ENCODE peak calls at places on chromosome 9, in six cellular contexts. One of them, this sample, is unnamed.

GRCh38 chr9:135920973-135921585 is 13.7 kb upstream of the CAMSAP1 start:
- DNase-seq in uterus: no peak
- DNase-seq in MCF 10A: no peak
- DNase-seq in choroid plexus epithelial cell: no peak
- DNase-seq in astrocyte: no peak
- DNase-seq in WTC11: no peak
- DNase-seq in this sample: no peak

GRCh38 chr9:109972026-109973005 is 192.3 kb downstream of the PALM2AKAP2 start:
- DNase-seq in uterus: no peak
- DNase-seq in MCF 10A: no peak
- DNase-seq in choroid plexus epithelial cell: no peak
- DNase-seq in astrocyte: no peak
- DNase-seq in WTC11: no peak
- DNase-seq in this sample: peak

GRCh38 chr9:114561771-114562170 is 25.8 kb upstream of the ATP6V1G1 start:
- DNase-seq in uterus: no peak
- DNase-seq in MCF 10A: no peak
- DNase-seq in choroid plexus epithelial cell: no peak
- DNase-seq in astrocyte: no peak
- DNase-seq in WTC11: no peak
- DNase-seq in this sample: no peak

GRCh38 chr9:123657099-123657498 is 272.8 kb downstream of the DENND1A start:
- DNase-seq in uterus: no peak
- DNase-seq in MCF 10A: no peak
- DNase-seq in choroid plexus epithelial cell: no peak
- DNase-seq in astrocyte: no peak
- DNase-seq in WTC11: no peak
- DNase-seq in this sample: no peak

GRCh38 chr9:86500031-86500430 is 145.8 kb upstream of the TUT7 start:
- DNase-seq in uterus: no peak
- DNase-seq in MCF 10A: no peak
- DNase-seq in choroid plexus epithelial cell: peak
- DNase-seq in astrocyte: no peak
- DNase-seq in WTC11: no peak
- DNase-seq in this sample: no peak

GRCh38 chr9:106228861-106229260 is 534.5 kb downstream of the TMEM38B start:
- DNase-seq in uterus: no peak
- DNase-seq in MCF 10A: no peak
- DNase-seq in choroid plexus epithelial cell: no peak
- DNase-seq in astrocyte: no peak
- DNase-seq in WTC11: no peak
- DNase-seq in this sample: no peak

GRCh38 chr9:126219717-126220116 is 106.9 kb upstream of the MVB12B start:
- DNase-seq in uterus: no peak
- DNase-seq in MCF 10A: no peak
- DNase-seq in choroid plexus epithelial cell: no peak
- DNase-seq in astrocyte: no peak
- DNase-seq in WTC11: peak
- DNase-seq in this sample: no peak

GRCh38 chr9:135929656-135930445 is 22.5 kb upstream of the CAMSAP1 start:
- DNase-seq in uterus: no peak
- DNase-seq in MCF 10A: no peak
- DNase-seq in choroid plexus epithelial cell: no peak
- DNase-seq in astrocyte: no peak
- DNase-seq in WTC11: no peak
- DNase-seq in this sample: no peak

GRCh38 chr9:36992501-36993316 is 41.4 kb downstream of the PAX5 start:
- DNase-seq in uterus: no peak
- DNase-seq in MCF 10A: no peak
- DNase-seq in choroid plexus epithelial cell: no peak
- DNase-seq in astrocyte: no peak
- DNase-seq in WTC11: no peak
- DNase-seq in this sample: no peak

GRCh38 chr9:12224449-12224848 is 468.7 kb upstream of the TYRP1 start:
- DNase-seq in uterus: no peak
- DNase-seq in MCF 10A: no peak
- DNase-seq in choroid plexus epithelial cell: no peak
- DNase-seq in astrocyte: no peak
- DNase-seq in WTC11: no peak
- DNase-seq in this sample: no peak

GRCh38 chr9:18629136-18629535 is 155.2 kb downstream of the ADAMTSL1 start:
- DNase-seq in uterus: no peak
- DNase-seq in MCF 10A: no peak
- DNase-seq in choroid plexus epithelial cell: no peak
- DNase-seq in astrocyte: peak
- DNase-seq in WTC11: no peak
- DNase-seq in this sample: no peak

GRCh38 chr9:19200234-19200633 is 30.3 kb upstream of the DENND4C start:
- DNase-seq in uterus: peak
- DNase-seq in MCF 10A: no peak
- DNase-seq in choroid plexus epithelial cell: no peak
- DNase-seq in astrocyte: no peak
- DNase-seq in WTC11: no peak
- DNase-seq in this sample: no peak

GRCh38 chr9:110995511-110996340 is 42.5 kb downstream of the LPAR1 start:
- DNase-seq in uterus: no peak
- DNase-seq in MCF 10A: no peak
- DNase-seq in choroid plexus epithelial cell: peak
- DNase-seq in astrocyte: peak
- DNase-seq in WTC11: no peak
- DNase-seq in this sample: no peak

GRCh38 chr9:83420486-83420885 is 117.7 kb downstream of the FRMD3 start:
- DNase-seq in uterus: no peak
- DNase-seq in MCF 10A: no peak
- DNase-seq in choroid plexus epithelial cell: no peak
- DNase-seq in astrocyte: no peak
- DNase-seq in WTC11: no peak
- DNase-seq in this sample: no peak

GRCh38 chr9:106376689-106377088 is 486.3 kb upstream of the ZNF462 start:
- DNase-seq in uterus: no peak
- DNase-seq in MCF 10A: peak
- DNase-seq in choroid plexus epithelial cell: no peak
- DNase-seq in astrocyte: peak
- DNase-seq in WTC11: no peak
- DNase-seq in this sample: no peak

GRCh38 chr9:74036549-74037231 is 460.4 kb upstream of the RORB start:
- DNase-seq in uterus: no peak
- DNase-seq in MCF 10A: no peak
- DNase-seq in choroid plexus epithelial cell: no peak
- DNase-seq in astrocyte: peak
- DNase-seq in WTC11: no peak
- DNase-seq in this sample: no peak

GRCh38 chr9:135586601-135587109 is 25.1 kb downstream of the PAEP start:
- DNase-seq in uterus: no peak
- DNase-seq in MCF 10A: no peak
- DNase-seq in choroid plexus epithelial cell: no peak
- DNase-seq in astrocyte: no peak
- DNase-seq in WTC11: no peak
- DNase-seq in this sample: no peak

GRCh38 chr9:36023260-36024048 is 13.3 kb upstream of the RECK start:
- DNase-seq in uterus: peak
- DNase-seq in MCF 10A: peak
- DNase-seq in choroid plexus epithelial cell: peak
- DNase-seq in astrocyte: peak
- DNase-seq in WTC11: peak
- DNase-seq in this sample: peak

GRCh38 chr9:113492343-113493079 is 29.0 kb downstream of the RGS3 start:
- DNase-seq in uterus: no peak
- DNase-seq in MCF 10A: peak
- DNase-seq in choroid plexus epithelial cell: no peak
- DNase-seq in astrocyte: peak
- DNase-seq in WTC11: no peak
- DNase-seq in this sample: no peak

GRCh38 chr9:119844431-119844830 is 475.2 kb upstream of the BRINP1 start:
- DNase-seq in uterus: no peak
- DNase-seq in MCF 10A: no peak
- DNase-seq in choroid plexus epithelial cell: no peak
- DNase-seq in astrocyte: no peak
- DNase-seq in WTC11: no peak
- DNase-seq in this sample: no peak

GRCh38 chr9:100355561-100355960 is 2.8 kb upstream of the TEX10 start:
- DNase-seq in uterus: no peak
- DNase-seq in MCF 10A: no peak
- DNase-seq in choroid plexus epithelial cell: no peak
- DNase-seq in astrocyte: no peak
- DNase-seq in WTC11: no peak
- DNase-seq in this sample: no peak

GRCh38 chr9:100352201-100352726 is 478 bp downstream of the TEX10 start:
- DNase-seq in uterus: peak
- DNase-seq in MCF 10A: peak
- DNase-seq in choroid plexus epithelial cell: peak
- DNase-seq in astrocyte: peak
- DNase-seq in WTC11: peak
- DNase-seq in this sample: peak

GRCh38 chr9:100352727-100353505 is at the start of gene TEX10:
- DNase-seq in uterus: peak
- DNase-seq in MCF 10A: peak
- DNase-seq in choroid plexus epithelial cell: peak
- DNase-seq in astrocyte: peak
- DNase-seq in WTC11: peak
- DNase-seq in this sample: peak

GRCh38 chr9:100351508-100351907 is 1.2 kb downstream of the TEX10 start:
- DNase-seq in uterus: no peak
- DNase-seq in MCF 10A: no peak
- DNase-seq in choroid plexus epithelial cell: no peak
- DNase-seq in astrocyte: no peak
- DNase-seq in WTC11: no peak
- DNase-seq in this sample: no peak

DNA sequence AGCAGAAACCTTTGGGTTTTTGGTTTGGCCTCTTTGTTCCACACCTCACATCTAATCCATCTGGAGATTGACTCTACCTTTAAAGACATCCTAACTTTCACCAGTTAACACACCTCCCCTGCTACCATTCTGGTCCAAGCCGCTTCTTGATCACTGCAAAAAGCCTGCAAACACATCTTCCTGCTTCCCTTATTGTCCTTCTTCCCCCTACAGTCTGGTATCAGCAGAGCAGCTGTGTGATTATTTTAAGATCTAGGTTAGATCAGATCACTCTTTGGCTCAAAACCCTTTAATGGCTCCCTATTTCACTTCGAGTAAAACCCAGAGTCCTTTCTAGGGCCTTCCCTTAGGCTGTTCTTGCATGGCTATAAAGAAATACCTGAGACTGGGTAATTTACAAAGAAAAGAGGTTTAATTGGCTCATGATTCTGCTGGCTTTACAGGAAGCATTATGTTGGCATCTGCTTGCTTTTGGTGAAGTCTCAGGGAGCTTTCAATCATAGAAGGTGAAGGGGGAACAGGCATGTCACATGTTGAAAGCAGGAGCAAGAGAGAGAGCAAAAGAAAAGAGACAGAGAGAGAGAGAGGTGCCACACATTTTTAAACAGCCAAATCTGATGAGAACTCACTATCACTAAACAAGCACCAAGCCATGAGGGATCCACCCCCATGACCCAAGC is 1.5 kb upstream of the TEX10 start:
- DNase-seq in uterus: no peak
- DNase-seq in MCF 10A: no peak
- DNase-seq in choroid plexus epithelial cell: no peak
- DNase-seq in astrocyte: no peak
- DNase-seq in WTC11: no peak
- DNase-seq in this sample: no peak
- TF ChIP-seq CTCF in uterus: no peak
- TF ChIP-seq CTCF in MCF 10A: no peak
- TF ChIP-seq CTCF in choroid plexus epithelial cell: no peak
- TF ChIP-seq CTCF in astrocyte: no peak
- TF ChIP-seq CTCF in WTC11: no peak
- TF ChIP-seq CTCF in this sample: no peak

GRCh38 chr9:3331801-3332200 is 194.0 kb downstream of the RFX3 start:
- DNase-seq in uterus: no peak
- DNase-seq in MCF 10A: peak
- DNase-seq in choroid plexus epithelial cell: peak
- DNase-seq in astrocyte: no peak
- DNase-seq in WTC11: peak
- DNase-seq in this sample: no peak
- TF ChIP-seq CTCF in uterus: no peak
- TF ChIP-seq CTCF in MCF 10A: peak
- TF ChIP-seq CTCF in choroid plexus epithelial cell: peak
- TF ChIP-seq CTCF in astrocyte: no peak
- TF ChIP-seq CTCF in WTC11: no peak
- TF ChIP-seq CTCF in this sample: peak

GRCh38 chr9:132312873-132313272 is 41.9 kb downstream of the SETX start:
- DNase-seq in uterus: no peak
- DNase-seq in MCF 10A: no peak
- DNase-seq in choroid plexus epithelial cell: peak
- DNase-seq in astrocyte: no peak
- DNase-seq in WTC11: no peak
- DNase-seq in this sample: no peak
- TF ChIP-seq CTCF in uterus: no peak
- TF ChIP-seq CTCF in MCF 10A: no peak
- TF ChIP-seq CTCF in choroid plexus epithelial cell: peak
- TF ChIP-seq CTCF in astrocyte: peak
- TF ChIP-seq CTCF in WTC11: no peak
- TF ChIP-seq CTCF in this sample: no peak

GRCh38 chr9:104838958-104839357 is 75.0 kb downstream of the NIPSNAP3B start:
- DNase-seq in uterus: no peak
- DNase-seq in MCF 10A: no peak
- DNase-seq in choroid plexus epithelial cell: no peak
- DNase-seq in astrocyte: no peak
- DNase-seq in WTC11: no peak
- DNase-seq in this sample: no peak
- TF ChIP-seq CTCF in uterus: no peak
- TF ChIP-seq CTCF in MCF 10A: no peak
- TF ChIP-seq CTCF in choroid plexus epithelial cell: no peak
- TF ChIP-seq CTCF in astrocyte: no peak
- TF ChIP-seq CTCF in WTC11: no peak
- TF ChIP-seq CTCF in this sample: no peak

GRCh38 chr9:7186175-7186574 is 428.4 kb downstream of the KDM4C start:
- DNase-seq in uterus: no peak
- DNase-seq in MCF 10A: peak
- DNase-seq in choroid plexus epithelial cell: peak
- DNase-seq in astrocyte: no peak
- DNase-seq in WTC11: peak
- DNase-seq in this sample: no peak
- TF ChIP-seq CTCF in uterus: no peak
- TF ChIP-seq CTCF in MCF 10A: peak
- TF ChIP-seq CTCF in choroid plexus epithelial cell: peak
- TF ChIP-seq CTCF in astrocyte: peak
- TF ChIP-seq CTCF in WTC11: peak
- TF ChIP-seq CTCF in this sample: peak

DNA sequence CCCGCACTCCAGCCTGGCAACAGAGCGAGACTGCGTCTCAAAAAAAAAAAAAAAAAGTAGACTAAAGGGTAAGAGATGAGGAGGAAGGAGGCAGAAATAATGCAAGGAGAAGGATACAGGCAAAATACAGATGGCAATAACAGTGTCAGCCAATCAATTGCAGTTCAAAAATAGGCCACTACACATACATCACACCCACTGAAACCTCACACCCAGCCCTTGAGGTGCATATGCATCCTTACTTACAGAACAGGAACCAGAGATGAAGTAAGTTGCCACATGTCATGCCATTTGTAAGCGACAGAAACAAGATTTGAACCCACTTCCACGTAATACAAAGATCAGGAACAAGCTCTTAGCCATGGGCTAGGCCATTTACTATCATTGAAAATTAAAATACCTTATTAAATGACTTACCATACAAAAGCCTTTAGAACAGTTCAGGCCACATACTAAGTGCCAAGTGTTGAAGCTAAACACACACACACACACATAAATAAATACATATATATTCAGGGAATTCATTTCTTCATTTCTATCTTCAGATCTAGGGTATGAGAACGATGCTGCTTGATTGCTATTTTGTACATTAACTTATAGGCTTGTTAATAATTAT is 98.4 kb downstream of the FNBP1 start:
- DNase-seq in uterus: no peak
- DNase-seq in MCF 10A: no peak
- DNase-seq in choroid plexus epithelial cell: no peak
- DNase-seq in astrocyte: no peak
- DNase-seq in WTC11: no peak
- DNase-seq in this sample: no peak
- TF ChIP-seq CTCF in uterus: no peak
- TF ChIP-seq CTCF in MCF 10A: no peak
- TF ChIP-seq CTCF in choroid plexus epithelial cell: no peak
- TF ChIP-seq CTCF in astrocyte: no peak
- TF ChIP-seq CTCF in WTC11: no peak
- TF ChIP-seq CTCF in this sample: no peak